ENCODE peak calls at places on chromosomes 2 and 18, in seven cellular contexts. One of them, this sample, is unnamed.

GRCh38 chr2:211534655-211535054 is 978.3 kb downstream of the CPS1 start:
- DNase-seq in choroid plexus epithelial cell: no peak
- DNase-seq in Peyer's patch: no peak
- DNase-seq in NCI-H1105: peak
- DNase-seq in SHP77: peak
- DNase-seq in stimulated activated CD4-positive, alpha-beta T cell treated with anti-CD3 and anti-CD28 coated beads, Interleukin-2, amount 100 ng/mL, for 24 hours: no peak
- DNase-seq in thoracic aorta: no peak
- DNase-seq in this sample: no peak

GRCh38 chr2:121137571-121137970 is 147.4 kb downstream of the TFCP2L1 start:
- DNase-seq in choroid plexus epithelial cell: no peak
- DNase-seq in Peyer's patch: no peak
- DNase-seq in NCI-H1105: no peak
- DNase-seq in SHP77: no peak
- DNase-seq in stimulated activated CD4-positive, alpha-beta T cell treated with anti-CD3 and anti-CD28 coated beads, Interleukin-2, amount 100 ng/mL, for 24 hours: no peak
- DNase-seq in thoracic aorta: no peak
- DNase-seq in this sample: no peak

GRCh38 chr2:192373244-192373643 is 178.5 kb upstream of the TMEFF2 start:
- DNase-seq in choroid plexus epithelial cell: no peak
- DNase-seq in Peyer's patch: no peak
- DNase-seq in NCI-H1105: no peak
- DNase-seq in SHP77: no peak
- DNase-seq in stimulated activated CD4-positive, alpha-beta T cell treated with anti-CD3 and anti-CD28 coated beads, Interleukin-2, amount 100 ng/mL, for 24 hours: no peak
- DNase-seq in thoracic aorta: no peak
- DNase-seq in this sample: no peak

GRCh38 chr2:176656776-176657140 is 387.5 kb downstream of the MTX2 start:
- DNase-seq in choroid plexus epithelial cell: no peak
- DNase-seq in Peyer's patch: no peak
- DNase-seq in NCI-H1105: no peak
- DNase-seq in SHP77: no peak
- DNase-seq in stimulated activated CD4-positive, alpha-beta T cell treated with anti-CD3 and anti-CD28 coated beads, Interleukin-2, amount 100 ng/mL, for 24 hours: no peak
- DNase-seq in thoracic aorta: no peak
- DNase-seq in this sample: no peak

GRCh38 chr18:2173464-2173863 is 397.8 kb downstream of the METTL4 start:
- DNase-seq in choroid plexus epithelial cell: peak
- DNase-seq in Peyer's patch: no peak
- DNase-seq in NCI-H1105: no peak
- DNase-seq in SHP77: peak
- DNase-seq in stimulated activated CD4-positive, alpha-beta T cell treated with anti-CD3 and anti-CD28 coated beads, Interleukin-2, amount 100 ng/mL, for 24 hours: no peak
- DNase-seq in thoracic aorta: no peak
- DNase-seq in this sample: no peak

GRCh38 chr18:37639846-37640245 is 74.2 kb upstream of the CELF4 start:
- DNase-seq in choroid plexus epithelial cell: no peak
- DNase-seq in Peyer's patch: no peak
- DNase-seq in NCI-H1105: no peak
- DNase-seq in SHP77: no peak
- DNase-seq in stimulated activated CD4-positive, alpha-beta T cell treated with anti-CD3 and anti-CD28 coated beads, Interleukin-2, amount 100 ng/mL, for 24 hours: no peak
- DNase-seq in thoracic aorta: no peak
- DNase-seq in this sample: no peak

GRCh38 chr2:223884399-223884798 is 47.0 kb upstream of the AP1S3 start:
- DNase-seq in choroid plexus epithelial cell: no peak
- DNase-seq in Peyer's patch: no peak
- DNase-seq in NCI-H1105: no peak
- DNase-seq in SHP77: no peak
- DNase-seq in stimulated activated CD4-positive, alpha-beta T cell treated with anti-CD3 and anti-CD28 coated beads, Interleukin-2, amount 100 ng/mL, for 24 hours: no peak
- DNase-seq in thoracic aorta: no peak
- DNase-seq in this sample: no peak

GRCh38 chr2:44244135-44244871 is 31.0 kb upstream of the SLC3A1 start:
- DNase-seq in choroid plexus epithelial cell: peak
- DNase-seq in Peyer's patch: no peak
- DNase-seq in NCI-H1105: peak
- DNase-seq in SHP77: peak
- DNase-seq in stimulated activated CD4-positive, alpha-beta T cell treated with anti-CD3 and anti-CD28 coated beads, Interleukin-2, amount 100 ng/mL, for 24 hours: peak
- DNase-seq in thoracic aorta: no peak
- DNase-seq in this sample: peak

GRCh38 chr18:13216092-13216582 is 2.4 kb upstream of the LDLRAD4 start:
- DNase-seq in choroid plexus epithelial cell: peak
- DNase-seq in Peyer's patch: peak
- DNase-seq in NCI-H1105: peak
- DNase-seq in SHP77: peak
- DNase-seq in stimulated activated CD4-positive, alpha-beta T cell treated with anti-CD3 and anti-CD28 coated beads, Interleukin-2, amount 100 ng/mL, for 24 hours: peak
- DNase-seq in thoracic aorta: no peak
- DNase-seq in this sample: peak

GRCh38 chr2:140401056-140401455 is 1620.9 kb upstream of the NXPH2 start:
- DNase-seq in choroid plexus epithelial cell: no peak
- DNase-seq in Peyer's patch: no peak
- DNase-seq in NCI-H1105: no peak
- DNase-seq in SHP77: no peak
- DNase-seq in stimulated activated CD4-positive, alpha-beta T cell treated with anti-CD3 and anti-CD28 coated beads, Interleukin-2, amount 100 ng/mL, for 24 hours: no peak
- DNase-seq in thoracic aorta: no peak
- DNase-seq in this sample: no peak

GRCh38 chr2:38148501-38148900 is 72.5 kb upstream of the CYP1B1 start:
- DNase-seq in choroid plexus epithelial cell: peak
- DNase-seq in Peyer's patch: no peak
- DNase-seq in NCI-H1105: no peak
- DNase-seq in SHP77: no peak
- DNase-seq in stimulated activated CD4-positive, alpha-beta T cell treated with anti-CD3 and anti-CD28 coated beads, Interleukin-2, amount 100 ng/mL, for 24 hours: no peak
- DNase-seq in thoracic aorta: no peak
- DNase-seq in this sample: no peak

GRCh38 chr2:98037666-98038339 is 42.1 kb upstream of the TMEM131 start:
- DNase-seq in choroid plexus epithelial cell: no peak
- DNase-seq in Peyer's patch: no peak
- DNase-seq in NCI-H1105: no peak
- DNase-seq in SHP77: no peak
- DNase-seq in stimulated activated CD4-positive, alpha-beta T cell treated with anti-CD3 and anti-CD28 coated beads, Interleukin-2, amount 100 ng/mL, for 24 hours: no peak
- DNase-seq in thoracic aorta: no peak
- DNase-seq in this sample: no peak

GRCh38 chr2:152247337-152247695 is 71.8 kb upstream of the STAM2 start:
- DNase-seq in choroid plexus epithelial cell: no peak
- DNase-seq in Peyer's patch: no peak
- DNase-seq in NCI-H1105: no peak
- DNase-seq in SHP77: no peak
- DNase-seq in stimulated activated CD4-positive, alpha-beta T cell treated with anti-CD3 and anti-CD28 coated beads, Interleukin-2, amount 100 ng/mL, for 24 hours: no peak
- DNase-seq in thoracic aorta: no peak
- DNase-seq in this sample: no peak

GRCh38 chr18:47619771-47620170 is 310.7 kb downstream of the SMAD2 start:
- DNase-seq in choroid plexus epithelial cell: no peak
- DNase-seq in Peyer's patch: no peak
- DNase-seq in NCI-H1105: no peak
- DNase-seq in SHP77: no peak
- DNase-seq in stimulated activated CD4-positive, alpha-beta T cell treated with anti-CD3 and anti-CD28 coated beads, Interleukin-2, amount 100 ng/mL, for 24 hours: no peak
- DNase-seq in thoracic aorta: no peak
- DNase-seq in this sample: no peak

GRCh38 chr2:205815645-205816044 is 133.3 kb downstream of the NRP2 start:
- DNase-seq in choroid plexus epithelial cell: no peak
- DNase-seq in Peyer's patch: no peak
- DNase-seq in NCI-H1105: no peak
- DNase-seq in SHP77: no peak
- DNase-seq in stimulated activated CD4-positive, alpha-beta T cell treated with anti-CD3 and anti-CD28 coated beads, Interleukin-2, amount 100 ng/mL, for 24 hours: no peak
- DNase-seq in thoracic aorta: no peak
- DNase-seq in this sample: no peak

GRCh38 chr18:41695441-41695840 is 259.6 kb upstream of the PIK3C3 start:
- DNase-seq in choroid plexus epithelial cell: peak
- DNase-seq in Peyer's patch: no peak
- DNase-seq in NCI-H1105: no peak
- DNase-seq in SHP77: no peak
- DNase-seq in stimulated activated CD4-positive, alpha-beta T cell treated with anti-CD3 and anti-CD28 coated beads, Interleukin-2, amount 100 ng/mL, for 24 hours: no peak
- DNase-seq in thoracic aorta: no peak
- DNase-seq in this sample: no peak

GRCh38 chr18:48538531-48539405 is at the start of gene CTIF:
- DNase-seq in choroid plexus epithelial cell: peak
- DNase-seq in Peyer's patch: peak
- DNase-seq in NCI-H1105: peak
- DNase-seq in SHP77: peak
- DNase-seq in stimulated activated CD4-positive, alpha-beta T cell treated with anti-CD3 and anti-CD28 coated beads, Interleukin-2, amount 100 ng/mL, for 24 hours: peak
- DNase-seq in thoracic aorta: peak
- DNase-seq in this sample: peak

GRCh38 chr18:23272498-23273232 is 137.4 kb downstream of the CABLES1 start:
- DNase-seq in choroid plexus epithelial cell: no peak
- DNase-seq in Peyer's patch: no peak
- DNase-seq in NCI-H1105: no peak
- DNase-seq in SHP77: no peak
- DNase-seq in stimulated activated CD4-positive, alpha-beta T cell treated with anti-CD3 and anti-CD28 coated beads, Interleukin-2, amount 100 ng/mL, for 24 hours: no peak
- DNase-seq in thoracic aorta: no peak
- DNase-seq in this sample: no peak

GRCh38 chr2:144703852-144704324 is 184.0 kb upstream of the ZEB2 start:
- DNase-seq in choroid plexus epithelial cell: peak
- DNase-seq in Peyer's patch: no peak
- DNase-seq in NCI-H1105: no peak
- DNase-seq in SHP77: no peak
- DNase-seq in stimulated activated CD4-positive, alpha-beta T cell treated with anti-CD3 and anti-CD28 coated beads, Interleukin-2, amount 100 ng/mL, for 24 hours: peak
- DNase-seq in thoracic aorta: no peak
- DNase-seq in this sample: no peak

GRCh38 chr18:45212186-45213039 is 402.9 kb upstream of the SLC14A2 start:
- DNase-seq in choroid plexus epithelial cell: peak
- DNase-seq in Peyer's patch: peak
- DNase-seq in NCI-H1105: peak
- DNase-seq in SHP77: peak
- DNase-seq in stimulated activated CD4-positive, alpha-beta T cell treated with anti-CD3 and anti-CD28 coated beads, Interleukin-2, amount 100 ng/mL, for 24 hours: peak
- DNase-seq in thoracic aorta: peak
- DNase-seq in this sample: peak

GRCh38 chr2:127216105-127216504 is 4.0 kb downstream of the CYP27C1 start:
- DNase-seq in choroid plexus epithelial cell: no peak
- DNase-seq in Peyer's patch: no peak
- DNase-seq in NCI-H1105: no peak
- DNase-seq in SHP77: no peak
- DNase-seq in stimulated activated CD4-positive, alpha-beta T cell treated with anti-CD3 and anti-CD28 coated beads, Interleukin-2, amount 100 ng/mL, for 24 hours: no peak
- DNase-seq in thoracic aorta: no peak
- DNase-seq in this sample: no peak

This sample was measured in NCI-H774.